ENCODE peak calls at places on chromosomes 4 and X, in five cellular contexts. One of them, this sample, is unnamed.

GRCh38 chr4:2269206-2269531 is 7.3 kb upstream of the MXD4 start:
- DNase-seq in CD8-positive, alpha-beta T cell: no peak
- DNase-seq in suprapubic skin: no peak
- DNase-seq in left ventricle myocardium inferior: no peak
- DNase-seq in psoas muscle: peak
- DNase-seq in this sample: no peak

GRCh38 chr4:157075401-157075800 is 549 bp upstream of the GLRB start:
- DNase-seq in suprapubic skin: no peak
- DNase-seq in left ventricle myocardium inferior: no peak
- DNase-seq in CD8-positive, alpha-beta T cell: no peak
- DNase-seq in psoas muscle: no peak
- DNase-seq in this sample: no peak

GRCh38 chr4:188781655-188782054 is 642.4 kb downstream of the TRIML1 start:
- DNase-seq in suprapubic skin: no peak
- DNase-seq in left ventricle myocardium inferior: no peak
- DNase-seq in CD8-positive, alpha-beta T cell: no peak
- DNase-seq in psoas muscle: no peak
- DNase-seq in this sample: no peak

GRCh38 chr4:120754590-120754989 is 167.9 kb downstream of the PRDM5 start:
- DNase-seq in psoas muscle: no peak
- DNase-seq in left ventricle myocardium inferior: peak
- DNase-seq in CD8-positive, alpha-beta T cell: no peak
- DNase-seq in suprapubic skin: no peak
- DNase-seq in this sample: no peak

GRCh38 chr4:1711055-1711905 is 839 bp downstream of the SLBP start:
- DNase-seq in left ventricle myocardium inferior: peak
- DNase-seq in suprapubic skin: no peak
- DNase-seq in CD8-positive, alpha-beta T cell: no peak
- DNase-seq in psoas muscle: peak
- DNase-seq in this sample: no peak

GRCh38 chr4:186554485-186554884 is 882 bp downstream of the MTNR1A start:
- DNase-seq in CD8-positive, alpha-beta T cell: no peak
- DNase-seq in suprapubic skin: no peak
- DNase-seq in left ventricle myocardium inferior: no peak
- DNase-seq in psoas muscle: no peak
- DNase-seq in this sample: no peak

GRCh38 chr4:105551968-105552746 is at the start of gene ARHGEF38:
- DNase-seq in suprapubic skin: no peak
- DNase-seq in psoas muscle: no peak
- DNase-seq in CD8-positive, alpha-beta T cell: no peak
- DNase-seq in left ventricle myocardium inferior: no peak
- DNase-seq in this sample: peak

GRCh38 chr4:149409186-149410056 is 406.2 kb downstream of the IQCM start:
- DNase-seq in left ventricle myocardium inferior: peak
- DNase-seq in suprapubic skin: no peak
- DNase-seq in psoas muscle: peak
- DNase-seq in CD8-positive, alpha-beta T cell: no peak
- DNase-seq in this sample: peak

GRCh38 chrX:40058719-40059118 is 39.0 kb downstream of the BCOR start:
- DNase-seq in psoas muscle: no peak
- DNase-seq in left ventricle myocardium inferior: no peak
- DNase-seq in CD8-positive, alpha-beta T cell: no peak
- DNase-seq in suprapubic skin: no peak
- DNase-seq in this sample: no peak

GRCh38 chrX:39854772-39855747 is 242.7 kb downstream of the BCOR start:
- DNase-seq in suprapubic skin: no peak
- DNase-seq in CD8-positive, alpha-beta T cell: peak
- DNase-seq in psoas muscle: no peak
- DNase-seq in left ventricle myocardium inferior: no peak
- DNase-seq in this sample: no peak

GRCh38 chr4:100489316-100489715 is 28.5 kb downstream of the EMCN start:
- DNase-seq in psoas muscle: no peak
- DNase-seq in left ventricle myocardium inferior: no peak
- DNase-seq in CD8-positive, alpha-beta T cell: no peak
- DNase-seq in suprapubic skin: no peak
- DNase-seq in this sample: no peak

GRCh38 chr4:114173968-114174367 is 194.5 kb upstream of the ARSJ start:
- DNase-seq in psoas muscle: no peak
- DNase-seq in suprapubic skin: no peak
- DNase-seq in left ventricle myocardium inferior: no peak
- DNase-seq in CD8-positive, alpha-beta T cell: no peak
- DNase-seq in this sample: no peak

GRCh38 chrX:128714425-128714824 is 662.2 kb upstream of the ACTRT1 start:
- DNase-seq in suprapubic skin: no peak
- DNase-seq in psoas muscle: no peak
- DNase-seq in CD8-positive, alpha-beta T cell: no peak
- DNase-seq in left ventricle myocardium inferior: no peak
- DNase-seq in this sample: no peak

GRCh38 chrX:103608305-103608963 is 671 bp downstream of the TCEAL3 start:
- DNase-seq in CD8-positive, alpha-beta T cell: no peak
- DNase-seq in psoas muscle: peak
- DNase-seq in suprapubic skin: no peak
- DNase-seq in left ventricle myocardium inferior: no peak
- DNase-seq in this sample: no peak

GRCh38 chr4:1206299-1207156 is 34.1 kb upstream of the SPON2 start:
- DNase-seq in suprapubic skin: peak
- DNase-seq in CD8-positive, alpha-beta T cell: no peak
- DNase-seq in psoas muscle: peak
- DNase-seq in left ventricle myocardium inferior: no peak
- DNase-seq in this sample: no peak

GRCh38 chrX:85590638-85591037 is 211.2 kb upstream of the POF1B start:
- DNase-seq in suprapubic skin: no peak
- DNase-seq in left ventricle myocardium inferior: no peak
- DNase-seq in psoas muscle: no peak
- DNase-seq in CD8-positive, alpha-beta T cell: no peak
- DNase-seq in this sample: no peak

GRCh38 chr4:84691170-84691691 is 108.3 kb downstream of the CDS1 start:
- DNase-seq in left ventricle myocardium inferior: no peak
- DNase-seq in suprapubic skin: no peak
- DNase-seq in psoas muscle: no peak
- DNase-seq in CD8-positive, alpha-beta T cell: no peak
- DNase-seq in this sample: peak

DNA sequence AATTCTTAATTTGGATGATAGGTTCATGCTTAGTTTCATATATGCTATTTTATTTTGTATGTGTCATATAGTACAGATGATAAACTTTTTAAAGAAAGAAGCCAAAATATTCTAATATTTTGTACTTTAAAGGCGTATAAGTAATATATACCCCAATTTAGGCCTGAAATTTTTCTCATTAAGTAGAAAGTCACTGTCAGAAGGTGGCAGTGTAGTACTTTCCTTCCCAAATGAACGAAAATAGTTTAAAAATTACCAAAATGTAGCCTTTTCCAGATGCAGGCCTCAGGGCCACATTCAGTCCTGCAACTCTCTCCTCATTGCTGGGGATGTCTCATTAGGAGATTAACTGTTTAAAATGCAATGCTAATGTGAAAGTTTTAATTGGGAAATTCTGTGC is 1263.6 kb downstream of the C4orf33 start:
- DNase-seq in suprapubic skin: no peak
- DNase-seq in CD8-positive, alpha-beta T cell: no peak
- DNase-seq in left ventricle myocardium inferior: no peak
- DNase-seq in psoas muscle: no peak
- DNase-seq in this sample: peak
- TF ChIP-seq CTCF in suprapubic skin: no peak
- TF ChIP-seq CTCF in CD8-positive, alpha-beta T cell: no peak
- TF ChIP-seq CTCF in left ventricle myocardium inferior: no peak
- TF ChIP-seq CTCF in psoas muscle: no peak
- TF ChIP-seq CTCF in this sample: peak

DNA sequence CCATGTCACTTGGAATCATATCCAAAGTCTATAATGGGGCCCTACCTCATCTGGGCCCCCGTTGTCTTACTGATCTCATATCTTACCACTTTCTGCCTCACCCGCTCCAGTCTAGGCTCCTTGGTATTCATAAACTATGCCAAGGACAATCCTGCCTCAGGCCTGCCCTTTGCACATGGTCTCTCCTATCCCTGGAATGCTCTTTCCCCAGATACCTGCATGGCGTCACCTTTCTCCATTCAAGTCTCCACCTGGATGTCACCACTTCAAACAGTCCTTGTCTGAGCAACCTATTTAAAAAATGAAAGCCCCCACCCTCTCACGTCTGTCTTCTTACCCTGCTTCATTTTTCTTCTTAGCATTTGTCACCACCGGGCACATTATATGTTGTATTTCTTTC is 8.2 kb downstream of the VGLL1 start:
- DNase-seq in left ventricle myocardium inferior: no peak
- DNase-seq in suprapubic skin: no peak
- DNase-seq in CD8-positive, alpha-beta T cell: no peak
- DNase-seq in psoas muscle: no peak
- DNase-seq in this sample: no peak
- H3K4me3 ChIP-seq in left ventricle myocardium inferior: no peak
- H3K4me3 ChIP-seq in suprapubic skin: no peak
- H3K4me3 ChIP-seq in CD8-positive, alpha-beta T cell: no peak
- H3K4me3 ChIP-seq in psoas muscle: no peak
- H3K4me3 ChIP-seq in this sample: no peak

GRCh38 chrX:80812176-80812575 is 2.5 kb upstream of the BRWD3 start:
- DNase-seq in suprapubic skin: no peak
- DNase-seq in psoas muscle: no peak
- DNase-seq in CD8-positive, alpha-beta T cell: no peak
- DNase-seq in left ventricle myocardium inferior: peak
- DNase-seq in this sample: no peak
- TF ChIP-seq CTCF in suprapubic skin: no peak
- TF ChIP-seq CTCF in psoas muscle: no peak
- TF ChIP-seq CTCF in CD8-positive, alpha-beta T cell: no peak
- TF ChIP-seq CTCF in left ventricle myocardium inferior: peak
- TF ChIP-seq CTCF in this sample: peak

GRCh38 chr4:7759221-7759620 is 180.4 kb downstream of the AFAP1 start:
- DNase-seq in CD8-positive, alpha-beta T cell: peak
- DNase-seq in psoas muscle: no peak
- DNase-seq in suprapubic skin: no peak
- DNase-seq in left ventricle myocardium inferior: no peak
- DNase-seq in this sample: no peak
- H3K4me3 ChIP-seq in CD8-positive, alpha-beta T cell: peak
- H3K4me3 ChIP-seq in psoas muscle: no peak
- H3K4me3 ChIP-seq in suprapubic skin: no peak
- H3K4me3 ChIP-seq in left ventricle myocardium inferior: no peak
- H3K4me3 ChIP-seq in this sample: no peak